ENCODE peak calls at places on chromosome 10, in eight cellular contexts. J is left ventricle myocardium superior; G is epithelial cell of esophagus; R is fibroblast of mammary gland; I is GM19239; L is stimulated activated naive CD4-positive, alpha-beta T cell; S is NCI-H1092; T is non-pigmented ciliary epithelial cell. C is an unnamed sample.

GRCh38 chr10:118459642-118460193 is 117.6 kb upstream of the FAM204A start:
- DNase-seq in S (peak; percentile 56), I (peak; percentile 44), J (peak; percentile 33), L (peak; percentile 11), T (peak; percentile 27), G (peak; percentile 64), R (peak; percentile 69), C (peak; percentile 73)

GRCh38 chr10:132916956-132917666 is 25.3 kb downstream of the CFAP46 start:
- DNase-seq in J (peak; percentile 18), S (no peak), R (no peak), I (no peak), L (no peak), G (no peak), T (no peak), C (no peak)

GRCh38 chr10:615583-616152 is 73.8 kb downstream of the DIP2C start:
- DNase-seq in I (no peak), T (peak; percentile 57), L (no peak), J (no peak), G (peak; percentile 62), S (no peak), R (peak; percentile 94), C (peak; percentile 55)

GRCh38 chr10:101974091-101974799 is 81.7 kb downstream of the ARMH3 start:
- DNase-seq in G (no peak), T (no peak), R (no peak), S (no peak), J (no peak), I (no peak), L (no peak), C (peak; percentile 26)

GRCh38 chr10:59817806-59818205 is 64.6 kb upstream of the MRLN start:
- DNase-seq in S (no peak), I (no peak), R (peak; percentile 41), G (no peak), T (no peak), L (no peak), J (no peak), C (no peak)

GRCh38 chr10:121683803-121684202 is 85.6 kb upstream of the FGFR2 start:
- DNase-seq in S (no peak), R (no peak), G (no peak), T (no peak), J (no peak), I (no peak), L (no peak), C (no peak)

GRCh38 chr10:124112891-124113580 is 19.6 kb upstream of the CHST15 start:
- DNase-seq in J (no peak), G (no peak), S (no peak), T (no peak), L (no peak), R (no peak), I (no peak), C (no peak)

GRCh38 chr10:132163278-132163765 is 23.4 kb upstream of the DPYSL4 start:
- DNase-seq in I (peak; percentile 70), G (no peak), S (no peak), J (peak; percentile 52), T (no peak), R (no peak), L (no peak), C (no peak)

GRCh38 chr10:70743879-70744278 is 41.3 kb downstream of the TBATA start:
- DNase-seq in S (no peak), J (no peak), L (no peak), R (no peak), G (no peak), T (no peak), I (no peak), C (no peak)

GRCh38 chr10:133335238-133336122 is 1.2 kb downstream of the CALY start:
- DNase-seq in S (no peak), I (no peak), G (no peak), R (peak; percentile 69), T (no peak), L (peak; percentile 77), J (peak; percentile 69), C (peak; percentile 73)

GRCh38 chr10:103616705-103617361 is 123.3 kb downstream of the NEURL1 start:
- DNase-seq in J (peak; percentile 82), T (peak; percentile 52), L (no peak), G (no peak), S (no peak), I (no peak), R (peak; percentile 98), C (peak; percentile 97)

GRCh38 chr10:17744395-17744841 is 7.6 kb upstream of the TMEM236 start:
- DNase-seq in G (no peak), I (no peak), T (no peak), J (no peak), S (no peak), L (no peak), R (no peak), C (peak; percentile 47)

GRCh38 chr10:58070964-58071363 is 196.7 kb downstream of the IPMK start:
- DNase-seq in G (no peak), S (peak; percentile 32), R (no peak), J (no peak), I (no peak), L (no peak), T (no peak), C (no peak)